ENCODE peak calls at places on chromosomes 16 and 17, in four cellular contexts. One of them, this sample, is unnamed.

GRCh38 chr17:70127221-70127873 is 42.0 kb upstream of the KCNJ2 start:
- DNase-seq in D341Med: no peak
- DNase-seq in Ammon's horn: no peak
- DNase-seq in central memory CD8-positive, alpha-beta T cell: no peak
- DNase-seq in this sample: no peak

GRCh38 chr16:1701216-1701878 is 4.6 kb upstream of the MAPK8IP3 start:
- DNase-seq in D341Med: no peak
- DNase-seq in Ammon's horn: no peak
- DNase-seq in central memory CD8-positive, alpha-beta T cell: no peak
- DNase-seq in this sample: no peak

GRCh38 chr17:45325810-45326209 is 9.0 kb upstream of the MAP3K14 start:
- DNase-seq in D341Med: no peak
- DNase-seq in Ammon's horn: no peak
- DNase-seq in central memory CD8-positive, alpha-beta T cell: no peak
- DNase-seq in this sample: no peak

GRCh38 chr17:19299866-19300265 is 62.7 kb downstream of the B9D1 start:
- DNase-seq in D341Med: no peak
- DNase-seq in Ammon's horn: no peak
- DNase-seq in central memory CD8-positive, alpha-beta T cell: no peak
- DNase-seq in this sample: no peak

GRCh38 chr16:81243927-81244326 is 5.4 kb downstream of the BCO1 start:
- DNase-seq in D341Med: no peak
- DNase-seq in Ammon's horn: no peak
- DNase-seq in central memory CD8-positive, alpha-beta T cell: no peak
- DNase-seq in this sample: no peak

GRCh38 chr16:10940501-10941079 is 1.7 kb downstream of the DEXI start:
- DNase-seq in D341Med: no peak
- DNase-seq in Ammon's horn: no peak
- DNase-seq in central memory CD8-positive, alpha-beta T cell: no peak
- DNase-seq in this sample: no peak

GRCh38 chr16:89275837-89276720 is 58.6 kb downstream of the ZNF778 start:
- DNase-seq in D341Med: no peak
- DNase-seq in Ammon's horn: no peak
- DNase-seq in central memory CD8-positive, alpha-beta T cell: no peak
- DNase-seq in this sample: no peak

GRCh38 chr17:8147141-8147804 is 4.9 kb downstream of the PER1 start:
- DNase-seq in D341Med: no peak
- DNase-seq in Ammon's horn: no peak
- DNase-seq in central memory CD8-positive, alpha-beta T cell: no peak
- DNase-seq in this sample: no peak